ENCODE peak calls at places on chromosomes 5 and 9, in seven cellular contexts. L is kidney; J is adipocyte; A is aorta; C is activated CD4-positive, alpha-beta T cell treated with anti-CD3 and anti-CD28 coated beads, Interleukin-2, amount 50 U/mL, for 1 hour; P is stimulated activated CD8-positive, alpha-beta memory T cell treated with anti-CD3 and anti-CD28 coated beads, Interleukin-7, amount 100 ng/mL, for 4 hours; V is effector memory CD8-positive, alpha-beta T cell. T is an unnamed sample.

GRCh38 chr9:11874414-11874813 is 818.8 kb upstream of the TYRP1 start:
- DNase-seq in L (no peak), J (no peak), A (no peak), C (no peak), P (no peak), V (no peak), T (no peak)

GRCh38 chr5:33257807-33258491 is 182.8 kb upstream of the TARS1 start:
- DNase-seq in L (no peak), J (peak), A (no peak), C (no peak), P (no peak), V (no peak), T (no peak)

GRCh38 chr9:122190597-122191381 is 31.1 kb downstream of the MORN5 start:
- DNase-seq in L (no peak), J (no peak), A (no peak), C (no peak), P (no peak), V (no peak), T (peak)

GRCh38 chr5:42889311-42889933 is 77.7 kb upstream of the SELENOP start:
- DNase-seq in L (no peak), J (peak), A (peak), C (peak), P (peak), V (peak), T (peak)

GRCh38 chr9:99103909-99104458 is 929 bp upstream of the TGFBR1 start:
- DNase-seq in L (no peak), J (peak), A (no peak), C (peak), P (no peak), V (no peak), T (no peak)

GRCh38 chr5:76789991-76790571 is 28.7 kb upstream of the F2RL1 start:
- DNase-seq in L (no peak), J (no peak), A (no peak), C (no peak), P (no peak), V (no peak), T (no peak)

GRCh38 chr5:97127727-97128126 is 14.7 kb downstream of the LIX1 start:
- DNase-seq in L (no peak), J (no peak), A (no peak), C (no peak), P (no peak), V (no peak), T (no peak)

GRCh38 chr5:54834121-54834842 is 151.1 kb downstream of the ESM1 start:
- DNase-seq in L (no peak), J (no peak), A (no peak), C (no peak), P (no peak), V (no peak), T (no peak)

GRCh38 chr9:130114741-130115140 is 57.5 kb upstream of the NCS1 start:
- DNase-seq in L (no peak), J (peak), A (no peak), C (no peak), P (no peak), V (no peak), T (no peak)

GRCh38 chr9:92954078-92954861 is 6.9 kb downstream of the FGD3 start:
- DNase-seq in L (no peak), J (no peak), A (no peak), C (peak), P (peak), V (peak), T (peak)

GRCh38 chr9:123424131-123424530 is 68.1 kb downstream of the CRB2 start:
- DNase-seq in L (no peak), J (no peak), A (no peak), C (no peak), P (no peak), V (no peak), T (no peak)

GRCh38 chr5:50766462-50766861 is 100.0 kb downstream of the PARP8 start:
- DNase-seq in L (no peak), J (no peak), A (no peak), C (no peak), P (no peak), V (no peak), T (no peak)

GRCh38 chr9:14403112-14403511 is 89.2 kb upstream of the NFIB start:
- DNase-seq in L (no peak), J (no peak), A (no peak), C (no peak), P (no peak), V (no peak), T (no peak)

GRCh38 chr5:10760033-10760975 is 730 bp downstream of the DAP start:
- DNase-seq in L (no peak), J (peak), A (no peak), C (no peak), P (no peak), V (peak), T (peak)

GRCh38 chr5:139638736-139639618 is 9.2 kb upstream of the CXXC5 start:
- DNase-seq in L (peak), J (no peak), A (no peak), C (no peak), P (no peak), V (no peak), T (no peak)

GRCh38 chr9:134399435-134400056 is 73.3 kb downstream of the RXRA start:
- DNase-seq in L (no peak), J (no peak), A (no peak), C (no peak), P (no peak), V (no peak), T (no peak)

GRCh38 chr9:30925635-30926034 is 1458.8 kb upstream of the ACO1 start:
- DNase-seq in L (no peak), J (no peak), A (no peak), C (no peak), P (no peak), V (no peak), T (no peak)

GRCh38 chr5:68464424-68464823 is 248.9 kb downstream of the PIK3R1 start:
- DNase-seq in L (no peak), J (peak), A (no peak), C (peak), P (peak), V (peak), T (no peak)

T was measured in DMS153.